ENCODE peak calls at places on chromosome 11, in nine cellular contexts. One of them, this sample, is unnamed. For H3K27me3, the result is how much of the 10 kb centered on the place peaks cover.

GRCh38 chr11:1744137-1744878 is 6.1 kb downstream of the IFITM10 start:
- DNase-seq in transverse colon: no peak
- DNase-seq in CD4-positive, alpha-beta memory T cell: no peak
- DNase-seq in neural progenitor cell: no peak
- DNase-seq in CD8-positive, alpha-beta memory T cell: no peak
- DNase-seq in stomach: no peak
- DNase-seq in astrocyte: no peak
- DNase-seq in PC-3: no peak
- DNase-seq in Panc1: no peak
- DNase-seq in this sample: no peak

GRCh38 chr11:77515483-77515882 is 41.6 kb upstream of the PAK1 start:
- DNase-seq in transverse colon: peak
- DNase-seq in CD4-positive, alpha-beta memory T cell: no peak
- DNase-seq in neural progenitor cell: no peak
- DNase-seq in CD8-positive, alpha-beta memory T cell: no peak
- DNase-seq in stomach: no peak
- DNase-seq in astrocyte: no peak
- DNase-seq in PC-3: peak
- DNase-seq in Panc1: no peak
- DNase-seq in this sample: no peak

GRCh38 chr11:4891996-4892640 is 10.4 kb downstream of the OR51T1 start:
- DNase-seq in transverse colon: no peak
- DNase-seq in CD4-positive, alpha-beta memory T cell: no peak
- DNase-seq in neural progenitor cell: no peak
- DNase-seq in CD8-positive, alpha-beta memory T cell: no peak
- DNase-seq in stomach: no peak
- DNase-seq in astrocyte: peak
- DNase-seq in PC-3: peak
- DNase-seq in Panc1: peak
- DNase-seq in this sample: peak

GRCh38 chr11:9461760-9462134 is 935 bp downstream of the ZNF143 start:
- DNase-seq in transverse colon: no peak
- DNase-seq in CD4-positive, alpha-beta memory T cell: peak
- DNase-seq in neural progenitor cell: no peak
- DNase-seq in CD8-positive, alpha-beta memory T cell: no peak
- DNase-seq in stomach: no peak
- DNase-seq in astrocyte: peak
- DNase-seq in PC-3: peak
- DNase-seq in Panc1: no peak
- DNase-seq in this sample: no peak

GRCh38 chr11:97432926-97433325 is 1043.1 kb downstream of the JRKL start:
- DNase-seq in transverse colon: no peak
- DNase-seq in CD4-positive, alpha-beta memory T cell: no peak
- DNase-seq in neural progenitor cell: no peak
- DNase-seq in CD8-positive, alpha-beta memory T cell: no peak
- DNase-seq in stomach: no peak
- DNase-seq in astrocyte: no peak
- DNase-seq in PC-3: no peak
- DNase-seq in Panc1: no peak
- DNase-seq in this sample: no peak

GRCh38 chr11:86627776-86628455 is 44.5 kb downstream of the ME3 start:
- DNase-seq in transverse colon: no peak
- DNase-seq in CD4-positive, alpha-beta memory T cell: no peak
- DNase-seq in neural progenitor cell: no peak
- DNase-seq in CD8-positive, alpha-beta memory T cell: no peak
- DNase-seq in stomach: no peak
- DNase-seq in astrocyte: no peak
- DNase-seq in PC-3: no peak
- DNase-seq in Panc1: no peak
- DNase-seq in this sample: no peak

GRCh38 chr11:127063191-127063590 is 62.6 kb upstream of the KIRREL3 start:
- DNase-seq in transverse colon: no peak
- DNase-seq in CD4-positive, alpha-beta memory T cell: no peak
- DNase-seq in neural progenitor cell: no peak
- DNase-seq in CD8-positive, alpha-beta memory T cell: no peak
- DNase-seq in stomach: no peak
- DNase-seq in astrocyte: no peak
- DNase-seq in PC-3: no peak
- DNase-seq in Panc1: no peak
- DNase-seq in this sample: no peak

GRCh38 chr11:32960553-32961164 is 55.0 kb upstream of the DEPDC7 start:
- DNase-seq in transverse colon: no peak
- DNase-seq in CD4-positive, alpha-beta memory T cell: peak
- DNase-seq in neural progenitor cell: peak
- DNase-seq in CD8-positive, alpha-beta memory T cell: no peak
- DNase-seq in stomach: no peak
- DNase-seq in astrocyte: peak
- DNase-seq in PC-3: peak
- DNase-seq in Panc1: peak
- DNase-seq in this sample: peak

GRCh38 chr11:74966651-74967050 is 17.6 kb downstream of the SPCS2 start:
- DNase-seq in transverse colon: no peak
- DNase-seq in CD4-positive, alpha-beta memory T cell: no peak
- DNase-seq in neural progenitor cell: no peak
- DNase-seq in CD8-positive, alpha-beta memory T cell: no peak
- DNase-seq in stomach: no peak
- DNase-seq in astrocyte: peak
- DNase-seq in PC-3: peak
- DNase-seq in Panc1: peak
- DNase-seq in this sample: no peak

GRCh38 chr11:45301537-45302246 is 15.6 kb upstream of the SYT13 start:
- DNase-seq in transverse colon: no peak
- DNase-seq in CD4-positive, alpha-beta memory T cell: no peak
- DNase-seq in neural progenitor cell: no peak
- DNase-seq in CD8-positive, alpha-beta memory T cell: no peak
- DNase-seq in stomach: no peak
- DNase-seq in astrocyte: no peak
- DNase-seq in PC-3: no peak
- DNase-seq in Panc1: no peak
- DNase-seq in this sample: no peak

GRCh38 chr11:21866781-21867180 is 326.1 kb upstream of the ANO5 start:
- DNase-seq in transverse colon: no peak
- DNase-seq in CD4-positive, alpha-beta memory T cell: no peak
- DNase-seq in neural progenitor cell: no peak
- DNase-seq in CD8-positive, alpha-beta memory T cell: no peak
- DNase-seq in stomach: no peak
- DNase-seq in astrocyte: no peak
- DNase-seq in PC-3: no peak
- DNase-seq in Panc1: no peak
- DNase-seq in this sample: no peak

GRCh38 chr11:45580399-45580798 is 85.0 kb downstream of the CHST1 start:
- DNase-seq in transverse colon: no peak
- DNase-seq in CD4-positive, alpha-beta memory T cell: no peak
- DNase-seq in neural progenitor cell: peak
- DNase-seq in CD8-positive, alpha-beta memory T cell: no peak
- DNase-seq in stomach: no peak
- DNase-seq in astrocyte: peak
- DNase-seq in PC-3: peak
- DNase-seq in Panc1: no peak
- DNase-seq in this sample: peak

GRCh38 chr11:44235765-44236201 is 74.2 kb downstream of the ALX4 start:
- DNase-seq in transverse colon: no peak
- DNase-seq in CD4-positive, alpha-beta memory T cell: no peak
- DNase-seq in neural progenitor cell: no peak
- DNase-seq in CD8-positive, alpha-beta memory T cell: no peak
- DNase-seq in stomach: no peak
- DNase-seq in astrocyte: peak
- DNase-seq in PC-3: no peak
- DNase-seq in Panc1: no peak
- DNase-seq in this sample: no peak

GRCh38 chr11:61587951-61588695 is 7.2 kb upstream of the SYT7 start:
- DNase-seq in transverse colon: peak
- DNase-seq in CD4-positive, alpha-beta memory T cell: peak
- DNase-seq in neural progenitor cell: peak
- DNase-seq in CD8-positive, alpha-beta memory T cell: peak
- DNase-seq in stomach: peak
- DNase-seq in astrocyte: no peak
- DNase-seq in PC-3: peak
- DNase-seq in Panc1: no peak
- DNase-seq in this sample: peak

DNA sequence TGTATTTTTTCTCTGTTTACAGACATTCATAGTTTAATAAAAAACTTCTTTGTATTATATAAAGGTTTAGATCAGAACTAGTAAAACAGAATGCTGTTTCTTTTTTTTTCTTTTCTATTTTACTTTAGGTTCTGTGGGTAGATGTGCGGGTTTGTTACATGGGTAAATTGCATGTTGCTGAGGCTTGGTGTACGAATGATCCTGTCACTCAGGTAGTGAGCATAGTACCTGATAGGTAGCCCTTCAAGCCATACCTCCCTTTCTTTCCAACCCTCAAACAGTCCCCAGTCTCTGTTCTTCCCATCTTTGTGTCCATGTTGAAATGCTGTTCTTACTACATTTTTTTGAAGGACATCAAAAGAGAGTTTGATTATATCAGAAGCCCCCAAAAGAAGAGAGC is 3.2 kb downstream of the ATM start:
- DNase-seq in transverse colon: no peak
- DNase-seq in CD4-positive, alpha-beta memory T cell: no peak
- DNase-seq in neural progenitor cell: no peak
- DNase-seq in CD8-positive, alpha-beta memory T cell: no peak
- DNase-seq in stomach: no peak
- DNase-seq in astrocyte: no peak
- DNase-seq in PC-3: no peak
- DNase-seq in Panc1: no peak
- DNase-seq in this sample: no peak
- H3K4me3 ChIP-seq in transverse colon: no peak
- H3K4me3 ChIP-seq in CD4-positive, alpha-beta memory T cell: peak
- H3K4me3 ChIP-seq in neural progenitor cell: no peak
- H3K4me3 ChIP-seq in CD8-positive, alpha-beta memory T cell: peak
- H3K4me3 ChIP-seq in stomach: no peak
- H3K4me3 ChIP-seq in astrocyte: no peak
- H3K4me3 ChIP-seq in PC-3: no peak
- H3K4me3 ChIP-seq in Panc1: no peak
- H3K4me3 ChIP-seq in this sample: no peak

GRCh38 chr11:69982675-69983570 is 95.2 kb upstream of the ANO1 start:
- DNase-seq in transverse colon: no peak
- DNase-seq in CD4-positive, alpha-beta memory T cell: no peak
- DNase-seq in neural progenitor cell: no peak
- DNase-seq in CD8-positive, alpha-beta memory T cell: no peak
- DNase-seq in stomach: no peak
- DNase-seq in astrocyte: no peak
- DNase-seq in PC-3: no peak
- DNase-seq in Panc1: no peak
- DNase-seq in this sample: peak
- H3K27me3 ChIP-seq in transverse colon: half or more
- H3K27me3 ChIP-seq in CD4-positive, alpha-beta memory T cell: under half
- H3K27me3 ChIP-seq in neural progenitor cell: half or more
- H3K27me3 ChIP-seq in CD8-positive, alpha-beta memory T cell: under half
- H3K27me3 ChIP-seq in stomach: half or more
- H3K27me3 ChIP-seq in astrocyte: under half
- H3K27me3 ChIP-seq in PC-3: under half
- H3K27me3 ChIP-seq in Panc1: under half
- H3K27me3 ChIP-seq in this sample: under half

GRCh38 chr11:130159657-130160459 is at the start of gene ST14:
- DNase-seq in transverse colon: peak
- DNase-seq in CD4-positive, alpha-beta memory T cell: no peak
- DNase-seq in neural progenitor cell: peak
- DNase-seq in CD8-positive, alpha-beta memory T cell: no peak
- DNase-seq in stomach: peak
- DNase-seq in astrocyte: no peak
- DNase-seq in PC-3: peak
- DNase-seq in Panc1: no peak
- DNase-seq in this sample: peak

GRCh38 chr11:130162733-130163132 is 3.2 kb downstream of the ST14 start:
- DNase-seq in transverse colon: peak
- DNase-seq in CD4-positive, alpha-beta memory T cell: no peak
- DNase-seq in neural progenitor cell: no peak
- DNase-seq in CD8-positive, alpha-beta memory T cell: no peak
- DNase-seq in stomach: no peak
- DNase-seq in astrocyte: no peak
- DNase-seq in PC-3: no peak
- DNase-seq in Panc1: no peak
- DNase-seq in this sample: no peak

GRCh38 chr11:130163346-130164220 is 4.0 kb downstream of the ST14 start:
- DNase-seq in transverse colon: peak
- DNase-seq in CD4-positive, alpha-beta memory T cell: no peak
- DNase-seq in neural progenitor cell: no peak
- DNase-seq in CD8-positive, alpha-beta memory T cell: no peak
- DNase-seq in stomach: peak
- DNase-seq in astrocyte: no peak
- DNase-seq in PC-3: peak
- DNase-seq in Panc1: no peak
- DNase-seq in this sample: no peak

GRCh38 chr11:130160460-130161090 is 993 bp downstream of the ST14 start:
- DNase-seq in transverse colon: no peak
- DNase-seq in CD4-positive, alpha-beta memory T cell: no peak
- DNase-seq in neural progenitor cell: peak
- DNase-seq in CD8-positive, alpha-beta memory T cell: no peak
- DNase-seq in stomach: no peak
- DNase-seq in astrocyte: no peak
- DNase-seq in PC-3: no peak
- DNase-seq in Panc1: no peak
- DNase-seq in this sample: peak

DNA sequence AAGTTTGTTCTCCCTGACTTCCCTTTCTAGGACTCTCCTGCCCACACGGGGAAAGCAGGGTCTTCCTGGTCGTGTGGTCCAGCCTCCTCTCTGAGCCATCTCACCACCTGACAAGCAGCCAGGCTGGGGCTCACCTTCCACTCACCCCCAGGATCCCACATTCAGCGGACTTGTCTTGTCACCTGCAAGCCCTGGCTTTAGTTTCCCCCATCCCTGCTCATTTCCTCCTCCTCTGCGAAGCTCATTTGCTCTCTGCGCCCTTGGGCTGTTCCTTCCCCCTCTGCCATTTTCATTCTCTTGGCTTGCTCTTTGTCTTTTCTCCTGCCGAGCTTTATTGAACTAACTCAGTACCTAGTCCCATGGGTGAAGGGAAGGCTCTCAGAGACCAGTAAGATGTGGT is 1.9 kb downstream of the ST14 start:
- DNase-seq in transverse colon: no peak
- DNase-seq in CD4-positive, alpha-beta memory T cell: no peak
- DNase-seq in neural progenitor cell: no peak
- DNase-seq in CD8-positive, alpha-beta memory T cell: no peak
- DNase-seq in stomach: no peak
- DNase-seq in astrocyte: no peak
- DNase-seq in PC-3: no peak
- DNase-seq in Panc1: no peak
- DNase-seq in this sample: no peak
- H3K4me3 ChIP-seq in transverse colon: peak
- H3K4me3 ChIP-seq in CD4-positive, alpha-beta memory T cell: no peak
- H3K4me3 ChIP-seq in neural progenitor cell: no peak
- H3K4me3 ChIP-seq in CD8-positive, alpha-beta memory T cell: no peak
- H3K4me3 ChIP-seq in stomach: peak
- H3K4me3 ChIP-seq in astrocyte: no peak
- H3K4me3 ChIP-seq in PC-3: peak
- H3K4me3 ChIP-seq in Panc1: no peak
- H3K4me3 ChIP-seq in this sample: no peak

DNA sequence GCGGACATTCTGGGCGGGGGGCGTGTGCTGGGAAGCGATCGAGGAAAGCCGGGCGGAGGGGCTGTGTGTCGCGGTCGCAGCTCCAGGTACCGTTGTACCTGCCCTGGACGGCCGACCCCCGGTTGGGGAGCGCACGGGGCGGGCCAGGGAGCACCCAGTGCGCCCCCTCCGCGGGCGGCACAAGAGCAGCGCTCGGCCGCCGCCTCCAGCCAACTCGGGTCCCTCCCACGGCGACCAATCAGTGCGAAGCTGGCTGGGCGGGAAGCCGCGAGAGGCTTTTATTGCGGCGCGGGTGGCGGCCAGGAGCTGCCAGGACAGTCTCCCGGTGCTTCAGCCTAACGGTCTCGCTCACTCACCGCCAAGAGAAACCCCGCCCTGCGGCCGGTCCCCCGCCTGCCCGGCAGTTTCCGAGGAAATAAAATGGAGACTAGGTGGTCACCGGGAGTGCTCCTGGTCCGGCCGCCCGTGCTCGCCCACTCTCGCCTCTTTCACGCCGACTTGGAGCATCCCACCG is 1.7 kb downstream of the NCAM1 start:
- DNase-seq in transverse colon: peak
- DNase-seq in CD4-positive, alpha-beta memory T cell: no peak
- DNase-seq in neural progenitor cell: peak
- DNase-seq in CD8-positive, alpha-beta memory T cell: no peak
- DNase-seq in stomach: peak
- DNase-seq in astrocyte: no peak
- DNase-seq in PC-3: no peak
- DNase-seq in Panc1: no peak
- DNase-seq in this sample: peak
- H3K27me3 ChIP-seq in transverse colon: half or more
- H3K27me3 ChIP-seq in CD4-positive, alpha-beta memory T cell: under half
- H3K27me3 ChIP-seq in neural progenitor cell: under half
- H3K27me3 ChIP-seq in CD8-positive, alpha-beta memory T cell: under half
- H3K27me3 ChIP-seq in stomach: half or more
- H3K27me3 ChIP-seq in astrocyte: under half
- H3K27me3 ChIP-seq in PC-3: half or more
- H3K27me3 ChIP-seq in Panc1: under half
- H3K27me3 ChIP-seq in this sample: under half